ENCODE peak calls at places on chromosomes 5 and 9, in eight cellular contexts. One of them, this sample, is unnamed.

GRCh38 chr9:7117676-7118561 is 360.1 kb downstream of the KDM4C start:
- DNase-seq in lower leg skin: no peak
- DNase-seq in psoas muscle: no peak
- DNase-seq in transverse colon: no peak
- DNase-seq in Panc1: no peak
- DNase-seq in fibroblast of lung: peak; percentile 51
- DNase-seq in retinal pigment epithelial cell: no peak
- DNase-seq in stomach: no peak
- DNase-seq in this sample: no peak

GRCh38 chr9:134212809-134213507 is 48.6 kb upstream of the RNU6ATAC start:
- DNase-seq in retinal pigment epithelial cell: no peak
- DNase-seq in Panc1: no peak
- DNase-seq in fibroblast of lung: no peak
- DNase-seq in psoas muscle: peak; percentile 8
- DNase-seq in transverse colon: no peak
- DNase-seq in lower leg skin: peak; percentile 54
- DNase-seq in stomach: no peak
- DNase-seq in this sample: no peak

GRCh38 chr9:94798668-94799067 is 72.2 kb downstream of the AOPEP start:
- DNase-seq in retinal pigment epithelial cell: no peak
- DNase-seq in lower leg skin: no peak
- DNase-seq in fibroblast of lung: no peak
- DNase-seq in stomach: no peak
- DNase-seq in psoas muscle: no peak
- DNase-seq in transverse colon: no peak
- DNase-seq in Panc1: no peak
- DNase-seq in this sample: no peak

GRCh38 chr5:172572440-172572839 is 68.6 kb upstream of the NEURL1B start:
- DNase-seq in retinal pigment epithelial cell: no peak
- DNase-seq in stomach: no peak
- DNase-seq in fibroblast of lung: no peak
- DNase-seq in transverse colon: no peak
- DNase-seq in psoas muscle: no peak
- DNase-seq in Panc1: no peak
- DNase-seq in lower leg skin: no peak
- DNase-seq in this sample: no peak

GRCh38 chr5:153782589-153783238 is 256.0 kb downstream of the FAM114A2 start:
- DNase-seq in Panc1: no peak
- DNase-seq in transverse colon: no peak
- DNase-seq in stomach: no peak
- DNase-seq in lower leg skin: no peak
- DNase-seq in retinal pigment epithelial cell: peak; percentile 7
- DNase-seq in psoas muscle: no peak
- DNase-seq in fibroblast of lung: no peak
- DNase-seq in this sample: no peak

GRCh38 chr5:139473105-139473504 is 2.3 kb downstream of the SMIM33 start:
- DNase-seq in transverse colon: no peak
- DNase-seq in psoas muscle: no peak
- DNase-seq in retinal pigment epithelial cell: no peak
- DNase-seq in fibroblast of lung: no peak
- DNase-seq in stomach: no peak
- DNase-seq in lower leg skin: no peak
- DNase-seq in Panc1: no peak
- DNase-seq in this sample: no peak

GRCh38 chr5:122751293-122751753 is 23.6 kb upstream of the SNX2 start:
- DNase-seq in fibroblast of lung: peak; percentile 21
- DNase-seq in stomach: no peak
- DNase-seq in transverse colon: no peak
- DNase-seq in lower leg skin: no peak
- DNase-seq in retinal pigment epithelial cell: peak; percentile 75
- DNase-seq in psoas muscle: no peak
- DNase-seq in Panc1: no peak
- DNase-seq in this sample: no peak

GRCh38 chr5:175045820-175046219 is 321.4 kb downstream of the MSX2 start:
- DNase-seq in stomach: no peak
- DNase-seq in psoas muscle: no peak
- DNase-seq in retinal pigment epithelial cell: no peak
- DNase-seq in lower leg skin: no peak
- DNase-seq in Panc1: no peak
- DNase-seq in transverse colon: no peak
- DNase-seq in fibroblast of lung: no peak
- DNase-seq in this sample: no peak

GRCh38 chr5:62354028-62354874 is 48.2 kb downstream of the KIF2A start:
- DNase-seq in retinal pigment epithelial cell: peak; percentile 34
- DNase-seq in stomach: no peak
- DNase-seq in lower leg skin: no peak
- DNase-seq in fibroblast of lung: peak; percentile 74
- DNase-seq in psoas muscle: no peak
- DNase-seq in Panc1: peak; percentile 17
- DNase-seq in transverse colon: no peak
- DNase-seq in this sample: no peak

GRCh38 chr5:102681403-102681983 is 73.6 kb upstream of the PAM start:
- DNase-seq in fibroblast of lung: peak; percentile 84
- DNase-seq in stomach: peak; percentile 73
- DNase-seq in retinal pigment epithelial cell: peak; percentile 30
- DNase-seq in psoas muscle: peak; percentile 75
- DNase-seq in Panc1: peak; percentile 48
- DNase-seq in lower leg skin: no peak
- DNase-seq in transverse colon: peak; percentile 62
- DNase-seq in this sample: peak; percentile 55

GRCh38 chr5:11384441-11385250 is 519.6 kb downstream of the CTNND2 start:
- DNase-seq in transverse colon: no peak
- DNase-seq in Panc1: no peak
- DNase-seq in fibroblast of lung: no peak
- DNase-seq in lower leg skin: no peak
- DNase-seq in psoas muscle: no peak
- DNase-seq in stomach: peak; percentile 71
- DNase-seq in retinal pigment epithelial cell: no peak
- DNase-seq in this sample: peak; percentile 58

GRCh38 chr9:73116030-73116429 is 35.6 kb upstream of the ANXA1 start:
- DNase-seq in stomach: no peak
- DNase-seq in Panc1: no peak
- DNase-seq in transverse colon: no peak
- DNase-seq in lower leg skin: no peak
- DNase-seq in fibroblast of lung: peak; percentile 84
- DNase-seq in retinal pigment epithelial cell: peak; percentile 77
- DNase-seq in psoas muscle: no peak
- DNase-seq in this sample: no peak

GRCh38 chr9:93436655-93437407 is 14.7 kb upstream of the FAM120A start:
- DNase-seq in Panc1: no peak
- DNase-seq in transverse colon: no peak
- DNase-seq in stomach: no peak
- DNase-seq in fibroblast of lung: no peak
- DNase-seq in retinal pigment epithelial cell: no peak
- DNase-seq in psoas muscle: no peak
- DNase-seq in lower leg skin: no peak
- DNase-seq in this sample: no peak

GRCh38 chr9:108933231-108933630 is 693 bp downstream of the ELP1 start:
- DNase-seq in lower leg skin: no peak
- DNase-seq in transverse colon: peak; percentile 9
- DNase-seq in fibroblast of lung: peak; percentile 12
- DNase-seq in stomach: no peak
- DNase-seq in retinal pigment epithelial cell: no peak
- DNase-seq in Panc1: no peak
- DNase-seq in psoas muscle: no peak
- DNase-seq in this sample: no peak

GRCh38 chr5:36875789-36876388 is 680 bp upstream of the NIPBL start:
- DNase-seq in fibroblast of lung: peak; percentile 81
- DNase-seq in transverse colon: peak; percentile 86
- DNase-seq in psoas muscle: peak; percentile 89
- DNase-seq in lower leg skin: peak; percentile 94
- DNase-seq in retinal pigment epithelial cell: no peak
- DNase-seq in stomach: peak; percentile 82
- DNase-seq in Panc1: no peak
- DNase-seq in this sample: peak; percentile 78

GRCh38 chr5:155772009-155772662 is 554.8 kb upstream of the SGCD start:
- DNase-seq in Panc1: no peak
- DNase-seq in stomach: no peak
- DNase-seq in fibroblast of lung: no peak
- DNase-seq in lower leg skin: no peak
- DNase-seq in retinal pigment epithelial cell: no peak
- DNase-seq in psoas muscle: no peak
- DNase-seq in transverse colon: no peak
- DNase-seq in this sample: no peak
- TF ChIP-seq CTCF in Panc1: no peak
- TF ChIP-seq CTCF in stomach: no peak
- TF ChIP-seq CTCF in fibroblast of lung: no peak
- TF ChIP-seq CTCF in lower leg skin: no peak
- TF ChIP-seq CTCF in retinal pigment epithelial cell: no peak
- TF ChIP-seq CTCF in psoas muscle: no peak
- TF ChIP-seq CTCF in transverse colon: no peak
- TF ChIP-seq CTCF in this sample: no peak

GRCh38 chr9:126407125-126407870 is 80.7 kb downstream of the MVB12B start:
- DNase-seq in transverse colon: no peak
- DNase-seq in fibroblast of lung: no peak
- DNase-seq in stomach: no peak
- DNase-seq in retinal pigment epithelial cell: no peak
- DNase-seq in psoas muscle: no peak
- DNase-seq in Panc1: no peak
- DNase-seq in lower leg skin: no peak
- DNase-seq in this sample: no peak

GRCh38 chr9:126403451-126403850 is 76.8 kb downstream of the MVB12B start:
- DNase-seq in stomach: no peak
- DNase-seq in fibroblast of lung: no peak
- DNase-seq in transverse colon: no peak
- DNase-seq in Panc1: no peak
- DNase-seq in psoas muscle: no peak
- DNase-seq in retinal pigment epithelial cell: no peak
- DNase-seq in lower leg skin: no peak
- DNase-seq in this sample: no peak

GRCh38 chr9:126401581-126401980 is 75.0 kb downstream of the MVB12B start:
- DNase-seq in psoas muscle: no peak
- DNase-seq in stomach: no peak
- DNase-seq in transverse colon: no peak
- DNase-seq in Panc1: no peak
- DNase-seq in lower leg skin: no peak
- DNase-seq in retinal pigment epithelial cell: no peak
- DNase-seq in fibroblast of lung: no peak
- DNase-seq in this sample: no peak

GRCh38 chr9:126406075-126406675 is 79.5 kb downstream of the MVB12B start:
- DNase-seq in lower leg skin: no peak
- DNase-seq in psoas muscle: no peak
- DNase-seq in stomach: no peak
- DNase-seq in transverse colon: no peak
- DNase-seq in Panc1: no peak
- DNase-seq in retinal pigment epithelial cell: no peak
- DNase-seq in fibroblast of lung: no peak
- DNase-seq in this sample: no peak

DNA sequence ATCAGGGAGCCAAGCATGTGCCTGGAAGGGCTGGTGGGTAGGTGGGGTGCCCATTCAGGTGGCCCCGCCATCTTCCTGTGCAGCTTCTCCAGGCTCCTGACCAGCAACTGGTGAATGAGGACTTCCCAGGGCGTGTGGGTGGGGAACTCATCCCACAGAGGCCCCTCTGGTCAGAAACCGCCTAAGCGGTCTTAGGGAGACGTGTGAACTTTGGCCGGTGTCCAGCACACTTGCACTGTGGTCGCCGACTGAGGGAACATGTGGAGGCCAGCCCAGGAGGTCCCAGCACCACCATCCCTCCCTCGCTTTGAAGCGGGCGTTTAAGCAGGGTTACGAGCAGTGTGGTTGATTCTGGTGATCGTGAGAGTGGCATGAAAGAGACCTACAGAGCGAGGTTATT is 77.8 kb downstream of the MVB12B start:
- DNase-seq in fibroblast of lung: no peak
- DNase-seq in psoas muscle: no peak
- DNase-seq in retinal pigment epithelial cell: no peak
- DNase-seq in lower leg skin: no peak
- DNase-seq in transverse colon: no peak
- DNase-seq in Panc1: no peak
- DNase-seq in stomach: no peak
- DNase-seq in this sample: no peak
- H3K4me3 ChIP-seq in fibroblast of lung: no peak overlapping the region
- H3K4me3 ChIP-seq in psoas muscle: no peak overlapping the region
- H3K4me3 ChIP-seq in retinal pigment epithelial cell: no peak overlapping the region
- H3K4me3 ChIP-seq in lower leg skin: no peak overlapping the region
- H3K4me3 ChIP-seq in transverse colon: no peak overlapping the region
- H3K4me3 ChIP-seq in Panc1: no peak overlapping the region
- H3K4me3 ChIP-seq in stomach: no peak overlapping the region
- H3K4me3 ChIP-seq in this sample: no peak overlapping the region

DNA sequence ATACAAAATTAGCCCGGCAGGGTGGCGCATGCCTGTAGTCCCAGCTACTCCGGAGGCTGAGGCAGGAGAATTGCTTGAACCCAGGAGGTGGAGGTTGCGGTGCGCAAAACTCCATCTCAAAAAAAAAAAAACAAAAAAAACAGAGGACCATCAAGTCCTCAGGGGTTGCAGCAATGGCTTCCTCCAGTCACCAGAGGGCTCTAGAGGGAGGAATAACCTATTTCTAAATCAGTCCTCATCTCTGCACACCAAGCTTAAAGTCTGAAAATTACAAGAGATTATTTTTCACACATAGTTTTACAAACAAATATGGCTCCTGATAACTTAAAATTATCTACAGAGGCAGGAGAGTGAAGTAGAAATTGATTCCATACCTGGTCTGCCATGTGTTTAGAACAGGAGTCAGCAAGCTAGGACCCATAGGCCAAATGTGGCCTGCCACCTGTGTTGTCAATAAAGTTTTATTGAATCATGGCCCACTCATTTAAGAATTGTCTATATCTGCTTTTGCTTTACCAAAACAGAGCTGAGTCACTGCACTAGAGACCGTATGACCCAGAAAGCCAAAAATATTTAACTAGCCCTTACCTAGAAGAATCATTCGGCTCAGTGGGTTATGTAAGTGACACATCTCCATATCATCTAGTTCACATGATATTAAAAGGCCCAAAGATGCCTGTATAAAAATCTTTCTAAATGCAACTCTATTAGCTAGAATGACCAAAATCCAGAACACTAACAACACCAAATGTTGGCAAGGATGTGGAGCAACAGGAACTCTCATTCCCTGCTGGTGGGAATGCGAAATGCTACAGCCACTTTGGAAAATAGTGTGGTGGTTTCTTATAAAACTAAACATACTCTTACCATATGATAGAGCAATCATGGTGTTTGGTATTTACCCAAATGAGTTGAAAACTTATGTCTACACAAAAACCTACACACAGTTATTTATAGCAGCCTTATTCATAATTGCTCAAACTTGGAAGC is 207.7 kb downstream of the FRMD3 start:
- DNase-seq in retinal pigment epithelial cell: no peak
- DNase-seq in lower leg skin: no peak
- DNase-seq in transverse colon: no peak
- DNase-seq in Panc1: no peak
- DNase-seq in stomach: no peak
- DNase-seq in fibroblast of lung: no peak
- DNase-seq in psoas muscle: no peak
- DNase-seq in this sample: no peak
- TF ChIP-seq CTCF in retinal pigment epithelial cell: peak; percentile 14
- TF ChIP-seq CTCF in lower leg skin: no peak
- TF ChIP-seq CTCF in transverse colon: no peak
- TF ChIP-seq CTCF in Panc1: no peak
- TF ChIP-seq CTCF in stomach: no peak
- TF ChIP-seq CTCF in fibroblast of lung: peak; percentile 2
- TF ChIP-seq CTCF in psoas muscle: no peak
- TF ChIP-seq CTCF in this sample: no peak

DNA sequence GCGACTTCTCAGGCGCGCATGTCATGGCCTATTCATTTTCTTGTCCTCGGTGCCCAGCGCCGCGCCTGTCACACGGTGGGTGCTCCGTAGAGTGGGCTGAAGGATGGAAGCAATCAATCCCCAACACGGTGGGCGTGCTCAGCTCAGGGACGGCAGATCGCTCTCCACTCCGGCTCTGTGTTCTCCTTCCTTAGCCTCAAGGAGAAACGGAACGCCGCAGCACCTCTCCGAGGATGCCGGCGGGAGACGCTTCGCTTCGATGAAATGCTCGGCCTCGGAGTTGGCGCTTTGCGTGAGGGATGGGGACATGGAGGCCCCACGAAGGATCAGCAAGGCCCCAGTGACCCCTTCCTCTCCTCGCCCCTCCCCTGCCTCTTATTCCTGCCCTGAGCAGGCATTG is 199.5 kb downstream of the C9orf50 start:
- DNase-seq in stomach: no peak
- DNase-seq in retinal pigment epithelial cell: no peak
- DNase-seq in Panc1: no peak
- DNase-seq in fibroblast of lung: no peak
- DNase-seq in psoas muscle: no peak
- DNase-seq in lower leg skin: no peak
- DNase-seq in transverse colon: no peak
- DNase-seq in this sample: no peak
- H3K4me3 ChIP-seq in stomach: no peak overlapping the region
- H3K4me3 ChIP-seq in retinal pigment epithelial cell: no peak overlapping the region
- H3K4me3 ChIP-seq in Panc1: no peak overlapping the region
- H3K4me3 ChIP-seq in fibroblast of lung: no peak overlapping the region
- H3K4me3 ChIP-seq in psoas muscle: no peak overlapping the region
- H3K4me3 ChIP-seq in lower leg skin: no peak overlapping the region
- H3K4me3 ChIP-seq in transverse colon: no peak overlapping the region
- H3K4me3 ChIP-seq in this sample: no peak overlapping the region